ENCODE peak calls at places on chromosomes 7 and 10, in eight cellular contexts. One of them, this sample, is unnamed.

GRCh38 chr10:329361-330099 is 194.3 kb downstream of the ZMYND11 start:
- DNase-seq in A549: peak
- DNase-seq in AG10803: peak
- DNase-seq in activated T-cell treated with anti-CD3 and anti-CD28 coated beads, Interleukin-2, amount 50 U/mL, for 4 hours: peak
- DNase-seq in C1 segment of cervical spinal cord: peak
- DNase-seq in stimulated activated CD8-positive, alpha-beta memory T cell treated with anti-CD3 and anti-CD28 coated beads, Interleukin-4, amount 100 ng/mL, for 24 hours: peak
- DNase-seq in fibroblast of mammary gland: peak
- DNase-seq in T-helper 17 cell: no peak
- DNase-seq in this sample: no peak

GRCh38 chr10:75932921-75933320 is 501.5 kb downstream of the LRMDA start:
- DNase-seq in A549: no peak
- DNase-seq in AG10803: no peak
- DNase-seq in activated T-cell treated with anti-CD3 and anti-CD28 coated beads, Interleukin-2, amount 50 U/mL, for 4 hours: no peak
- DNase-seq in C1 segment of cervical spinal cord: no peak
- DNase-seq in stimulated activated CD8-positive, alpha-beta memory T cell treated with anti-CD3 and anti-CD28 coated beads, Interleukin-4, amount 100 ng/mL, for 24 hours: no peak
- DNase-seq in fibroblast of mammary gland: no peak
- DNase-seq in T-helper 17 cell: no peak
- DNase-seq in this sample: no peak

GRCh38 chr10:34549001-34549400 is 266.1 kb downstream of the PARD3 start:
- DNase-seq in A549: no peak
- DNase-seq in AG10803: peak
- DNase-seq in activated T-cell treated with anti-CD3 and anti-CD28 coated beads, Interleukin-2, amount 50 U/mL, for 4 hours: no peak
- DNase-seq in C1 segment of cervical spinal cord: no peak
- DNase-seq in stimulated activated CD8-positive, alpha-beta memory T cell treated with anti-CD3 and anti-CD28 coated beads, Interleukin-4, amount 100 ng/mL, for 24 hours: no peak
- DNase-seq in fibroblast of mammary gland: peak
- DNase-seq in T-helper 17 cell: no peak
- DNase-seq in this sample: no peak

GRCh38 chr7:111090834-111091233 is at the start of gene LRRN3:
- DNase-seq in A549: no peak
- DNase-seq in AG10803: peak
- DNase-seq in activated T-cell treated with anti-CD3 and anti-CD28 coated beads, Interleukin-2, amount 50 U/mL, for 4 hours: peak
- DNase-seq in C1 segment of cervical spinal cord: no peak
- DNase-seq in stimulated activated CD8-positive, alpha-beta memory T cell treated with anti-CD3 and anti-CD28 coated beads, Interleukin-4, amount 100 ng/mL, for 24 hours: peak
- DNase-seq in fibroblast of mammary gland: peak
- DNase-seq in T-helper 17 cell: no peak
- DNase-seq in this sample: no peak

GRCh38 chr7:106418094-106418493 is 133.3 kb upstream of the NAMPT start:
- DNase-seq in A549: no peak
- DNase-seq in AG10803: peak
- DNase-seq in activated T-cell treated with anti-CD3 and anti-CD28 coated beads, Interleukin-2, amount 50 U/mL, for 4 hours: no peak
- DNase-seq in C1 segment of cervical spinal cord: no peak
- DNase-seq in stimulated activated CD8-positive, alpha-beta memory T cell treated with anti-CD3 and anti-CD28 coated beads, Interleukin-4, amount 100 ng/mL, for 24 hours: no peak
- DNase-seq in fibroblast of mammary gland: peak
- DNase-seq in T-helper 17 cell: no peak
- DNase-seq in this sample: no peak

GRCh38 chr10:48390933-48391845 is 84.7 kb downstream of the MAPK8 start:
- DNase-seq in A549: no peak
- DNase-seq in AG10803: peak
- DNase-seq in activated T-cell treated with anti-CD3 and anti-CD28 coated beads, Interleukin-2, amount 50 U/mL, for 4 hours: no peak
- DNase-seq in C1 segment of cervical spinal cord: no peak
- DNase-seq in stimulated activated CD8-positive, alpha-beta memory T cell treated with anti-CD3 and anti-CD28 coated beads, Interleukin-4, amount 100 ng/mL, for 24 hours: no peak
- DNase-seq in fibroblast of mammary gland: peak
- DNase-seq in T-helper 17 cell: no peak
- DNase-seq in this sample: no peak

GRCh38 chr10:79207726-79208125 is 139.0 kb downstream of the ZMIZ1 start:
- DNase-seq in A549: no peak
- DNase-seq in AG10803: no peak
- DNase-seq in activated T-cell treated with anti-CD3 and anti-CD28 coated beads, Interleukin-2, amount 50 U/mL, for 4 hours: no peak
- DNase-seq in C1 segment of cervical spinal cord: no peak
- DNase-seq in stimulated activated CD8-positive, alpha-beta memory T cell treated with anti-CD3 and anti-CD28 coated beads, Interleukin-4, amount 100 ng/mL, for 24 hours: no peak
- DNase-seq in fibroblast of mammary gland: no peak
- DNase-seq in T-helper 17 cell: no peak
- DNase-seq in this sample: no peak

GRCh38 chr7:101094376-101094775 is 9.1 kb downstream of the TRIM56 start:
- DNase-seq in A549: no peak
- DNase-seq in AG10803: no peak
- DNase-seq in activated T-cell treated with anti-CD3 and anti-CD28 coated beads, Interleukin-2, amount 50 U/mL, for 4 hours: no peak
- DNase-seq in C1 segment of cervical spinal cord: no peak
- DNase-seq in stimulated activated CD8-positive, alpha-beta memory T cell treated with anti-CD3 and anti-CD28 coated beads, Interleukin-4, amount 100 ng/mL, for 24 hours: no peak
- DNase-seq in fibroblast of mammary gland: no peak
- DNase-seq in T-helper 17 cell: no peak
- DNase-seq in this sample: no peak

GRCh38 chr10:119413738-119414611 is 128.5 kb downstream of the RGS10 start:
- DNase-seq in A549: no peak
- DNase-seq in AG10803: peak
- DNase-seq in activated T-cell treated with anti-CD3 and anti-CD28 coated beads, Interleukin-2, amount 50 U/mL, for 4 hours: no peak
- DNase-seq in C1 segment of cervical spinal cord: no peak
- DNase-seq in stimulated activated CD8-positive, alpha-beta memory T cell treated with anti-CD3 and anti-CD28 coated beads, Interleukin-4, amount 100 ng/mL, for 24 hours: no peak
- DNase-seq in fibroblast of mammary gland: peak
- DNase-seq in T-helper 17 cell: no peak
- DNase-seq in this sample: no peak

GRCh38 chr10:59138052-59138451 is 38.4 kb upstream of the PHYHIPL start:
- DNase-seq in A549: no peak
- DNase-seq in AG10803: no peak
- DNase-seq in activated T-cell treated with anti-CD3 and anti-CD28 coated beads, Interleukin-2, amount 50 U/mL, for 4 hours: no peak
- DNase-seq in C1 segment of cervical spinal cord: no peak
- DNase-seq in stimulated activated CD8-positive, alpha-beta memory T cell treated with anti-CD3 and anti-CD28 coated beads, Interleukin-4, amount 100 ng/mL, for 24 hours: no peak
- DNase-seq in fibroblast of mammary gland: no peak
- DNase-seq in T-helper 17 cell: no peak
- DNase-seq in this sample: no peak

This sample was measured in activated B cell treated with CpG ODN at 0.5 μM for 24 hours.